ENCODE peak calls at places on chromosomes 5 and 9, in seven cellular contexts. Q, P, F, K, E, B and I are unnamed samples.

GRCh38 chr9:112043423-112043822 is 131.7 kb downstream of the SUSD1 start:
- DNase-seq in Q (no peak), P (no peak), F (no peak), K (no peak), E (no peak), B (no peak), I (peak; percentile 54)

GRCh38 chr5:140148508-140148907 is 22.8 kb downstream of the IGIP start:
- DNase-seq in Q (no peak), P (no peak), F (no peak), K (no peak), E (no peak), B (peak; percentile 44), I (peak; percentile 9)

GRCh38 chr5:173454764-173455598 is 126.8 kb upstream of the STC2 start:
- DNase-seq in Q (peak; percentile 71), P (no peak), F (no peak), K (peak; percentile 96), E (peak; percentile 89), B (peak; percentile 93), I (peak; percentile 99)

GRCh38 chr9:29773676-29774075 is 2200.4 kb upstream of the C9orf72 start:
- DNase-seq in Q (no peak), P (no peak), F (no peak), K (no peak), E (no peak), B (no peak), I (no peak)

GRCh38 chr5:169450464-169450863 is 133.1 kb upstream of the SPDL1 start:
- DNase-seq in Q (peak; percentile 34), P (no peak), F (no peak), K (no peak), E (no peak), B (no peak), I (peak; percentile 33)

GRCh38 chr9:106622148-106622547 is 240.8 kb upstream of the ZNF462 start:
- DNase-seq in Q (no peak), P (no peak), F (no peak), K (no peak), E (no peak), B (no peak), I (no peak)

GRCh38 chr9:35257986-35258664 is 96.3 kb downstream of the UNC13B start:
- DNase-seq in Q (no peak), P (no peak), F (no peak), K (no peak), E (no peak), B (no peak), I (no peak)

GRCh38 chr9:106220415-106220814 is 526.1 kb downstream of the TMEM38B start:
- DNase-seq in Q (no peak), P (no peak), F (no peak), K (no peak), E (no peak), B (no peak), I (no peak)

GRCh38 chr5:142141463-142141862 is 32.9 kb downstream of the NDFIP1 start:
- DNase-seq in Q (no peak), P (no peak), F (no peak), K (no peak), E (no peak), B (no peak), I (no peak)
- TF ChIP-seq CTCF in Q (no peak), P (no peak), F (no peak), K (no peak), E (no peak), B (peak; percentile 38), I (no peak)

GRCh38 chr9:22118810-22119479 is 109.8 kb upstream of the CDKN2B start:
- DNase-seq in Q (no peak), P (no peak), F (no peak), K (no peak), E (no peak), B (no peak), I (no peak)

GRCh38 chr9:22119537-22120167 is 110.5 kb upstream of the CDKN2B start:
- DNase-seq in Q (no peak), P (no peak), F (no peak), K (no peak), E (no peak), B (no peak), I (peak; percentile 70)

GRCh38 chr9:22117511-22118388 is 108.6 kb upstream of the CDKN2B start:
- DNase-seq in Q (no peak), P (peak; percentile 67), F (no peak), K (no peak), E (no peak), B (no peak), I (peak; percentile 79)

GRCh38 chr9:22124263-22125011 is 115.3 kb upstream of the CDKN2B start:
- DNase-seq in Q (no peak), P (peak; percentile 39), F (no peak), K (no peak), E (no peak), B (peak; percentile 47), I (no peak)

GRCh38 chr9:22120595-22120994 is 111.5 kb upstream of the CDKN2B start:
- DNase-seq in Q (no peak), P (no peak), F (no peak), K (no peak), E (no peak), B (no peak), I (no peak)
- TF ChIP-seq CTCF in Q (no peak), P (no peak), F (no peak), K (no peak), E (no peak), B (no peak), I (no peak)

DNA sequence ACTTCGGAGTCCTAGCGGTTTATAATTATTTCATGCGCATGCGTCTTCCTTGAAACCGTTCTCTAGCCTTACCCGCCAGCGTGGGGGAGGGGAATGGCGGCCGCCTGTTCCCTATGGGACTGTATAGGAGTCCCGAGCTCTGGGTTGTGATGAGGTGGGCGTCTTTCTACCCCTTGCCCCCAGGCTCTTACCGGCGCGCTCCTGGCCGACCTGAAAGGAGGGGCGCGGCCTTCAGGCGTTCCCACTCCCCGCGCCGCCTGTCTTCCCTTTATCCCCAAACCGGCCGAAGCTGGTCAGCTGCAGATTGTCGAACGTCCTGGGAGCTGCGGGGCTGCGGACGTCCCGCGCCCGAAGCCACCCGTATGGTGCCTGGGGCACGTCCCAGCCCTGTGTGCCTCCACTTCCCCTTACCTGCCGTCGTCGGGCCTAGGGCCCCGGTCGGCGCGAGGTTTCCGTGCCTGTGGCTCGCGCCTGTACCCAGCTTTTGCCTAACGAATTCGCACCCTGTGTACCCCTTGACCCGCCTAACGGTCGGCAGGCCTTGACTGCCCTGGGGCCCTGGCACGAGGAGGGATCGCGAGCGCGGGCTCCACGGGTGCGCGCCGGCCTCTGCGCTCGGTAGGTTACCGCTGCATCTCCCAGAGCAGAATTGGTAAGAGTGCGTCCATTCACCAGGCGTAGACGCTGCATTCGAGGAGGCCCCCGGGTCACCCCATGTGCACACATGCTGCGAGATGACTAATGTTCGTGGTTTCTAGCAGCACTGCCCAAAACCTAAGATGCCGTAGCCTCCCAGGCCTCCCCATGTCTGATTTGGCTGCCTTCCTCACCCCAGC is 653 bp upstream of the HNRNPH1 start:
- DNase-seq in Q (peak; percentile 39), P (no peak), F (peak; percentile 45), K (no peak), E (no peak), B (no peak), I (peak; percentile 93)
- TF ChIP-seq CTCF in Q (peak; percentile 1), P (no peak), F (no peak), K (peak; percentile 14), E (no peak), B (no peak), I (no peak)

GRCh38 chr5:175202461-175203065 is 241.4 kb downstream of the DRD1 start:
- DNase-seq in Q (no peak), P (no peak), F (no peak), K (no peak), E (no peak), B (peak; percentile 58), I (peak; percentile 35)

GRCh38 chr5:175207321-175208040 is 236.5 kb downstream of the DRD1 start:
- DNase-seq in Q (no peak), P (no peak), F (no peak), K (no peak), E (no peak), B (no peak), I (no peak)

GRCh38 chr5:175201393-175201792 is 242.6 kb downstream of the DRD1 start:
- DNase-seq in Q (no peak), P (no peak), F (no peak), K (no peak), E (no peak), B (no peak), I (no peak)

GRCh38 chr5:175212203-175212602 is 231.8 kb downstream of the DRD1 start:
- DNase-seq in Q (no peak), P (no peak), F (no peak), K (no peak), E (no peak), B (no peak), I (no peak)

GRCh38 chr5:175206651-175207050 is 237.3 kb downstream of the DRD1 start:
- DNase-seq in Q (no peak), P (no peak), F (no peak), K (no peak), E (no peak), B (no peak), I (no peak)
- TF ChIP-seq CTCF in Q (peak; percentile 19), P (no peak), F (no peak), K (no peak), E (no peak), B (no peak), I (no peak)